ENCODE peak calls at places on chromosomes 5 and 9, in seven cellular contexts. B is psoas muscle, Z is cardiac muscle cell, N is astrocyte of the spinal cord, V is AG09309, Q is RWPE1, C is HFFc6. M is an unnamed sample.

GRCh38 chr5:178382689-178383276 is 150.2 kb upstream of the PHYKPL start:
- DNase-seq in Z (no peak), C (no peak), Q (no peak), V (no peak), B (no peak), N (no peak), M (no peak)

GRCh38 chr5:103291606-103292005 is 33.0 kb downstream of the MACIR start:
- DNase-seq in B (no peak), C (no peak), Z (no peak), V (no peak), N (no peak), Q (no peak), M (no peak)

GRCh38 chr9:561430-561829 is 280.1 kb upstream of the DMRT1 start:
- DNase-seq in V (no peak), Z (peak), C (no peak), B (no peak), Q (no peak), N (peak), M (no peak)

GRCh38 chr5:89133975-89134374 is 251.0 kb upstream of the MEF2C start:
- DNase-seq in B (no peak), N (no peak), V (no peak), Z (no peak), C (no peak), Q (no peak), M (no peak)

GRCh38 chr5:161266954-161267353 is 279.6 kb downstream of the GABRB2 start:
- DNase-seq in N (no peak), Z (no peak), V (no peak), C (no peak), Q (no peak), B (no peak), M (no peak)

GRCh38 chr5:96321371-96321770 is 111.7 kb downstream of the PCSK1 start:
- DNase-seq in C (peak), N (no peak), V (peak), B (no peak), Z (no peak), Q (no peak), M (no peak)

GRCh38 chr9:116566677-116567488 is 120.2 kb upstream of the TRIM32 start:
- DNase-seq in B (no peak), Z (peak), C (no peak), N (peak), Q (no peak), V (no peak), M (no peak)

GRCh38 chr5:66807743-66808142 is 211.6 kb downstream of the MAST4 start:
- DNase-seq in Z (peak), B (no peak), Q (peak), N (peak), V (peak), C (peak), M (no peak)

GRCh38 chr5:14580037-14581034 is 1.3 kb upstream of the OTULINL start:
- DNase-seq in V (peak), C (peak), Q (no peak), B (no peak), Z (no peak), N (no peak), M (no peak)

GRCh38 chr5:39209924-39210323 is 9.4 kb downstream of the FYB1 start:
- DNase-seq in Q (no peak), B (no peak), C (no peak), V (no peak), N (no peak), Z (no peak), M (no peak)

GRCh38 chr9:14752271-14752670 is 29.7 kb upstream of the CER1 start:
- DNase-seq in C (no peak), N (no peak), V (no peak), Q (no peak), Z (peak), B (no peak), M (no peak)

GRCh38 chr5:77133061-77133758 is 46.1 kb upstream of the ZBED3 start:
- DNase-seq in B (peak), N (peak), C (peak), V (peak), Q (peak), Z (peak), M (no peak)

GRCh38 chr9:8715792-8716191 is 916.2 kb upstream of the DMAC1 start:
- DNase-seq in Q (no peak), C (no peak), B (no peak), Z (no peak), N (no peak), V (no peak), M (no peak)

GRCh38 chr5:39219433-39219832 is at the start of gene FYB1:
- DNase-seq in V (peak), B (peak), N (no peak), C (peak), Z (peak), Q (peak), M (no peak)

GRCh38 chr5:73152411-73153388 is 20.3 kb upstream of the TMEM174 start:
- DNase-seq in B (no peak), C (no peak), Z (no peak), N (no peak), Q (no peak), V (no peak), M (no peak)
- TF ChIP-seq CTCF in B (no peak), C (no peak), Z (no peak), N (no peak), Q (no peak), V (no peak), M (no peak)

DNA sequence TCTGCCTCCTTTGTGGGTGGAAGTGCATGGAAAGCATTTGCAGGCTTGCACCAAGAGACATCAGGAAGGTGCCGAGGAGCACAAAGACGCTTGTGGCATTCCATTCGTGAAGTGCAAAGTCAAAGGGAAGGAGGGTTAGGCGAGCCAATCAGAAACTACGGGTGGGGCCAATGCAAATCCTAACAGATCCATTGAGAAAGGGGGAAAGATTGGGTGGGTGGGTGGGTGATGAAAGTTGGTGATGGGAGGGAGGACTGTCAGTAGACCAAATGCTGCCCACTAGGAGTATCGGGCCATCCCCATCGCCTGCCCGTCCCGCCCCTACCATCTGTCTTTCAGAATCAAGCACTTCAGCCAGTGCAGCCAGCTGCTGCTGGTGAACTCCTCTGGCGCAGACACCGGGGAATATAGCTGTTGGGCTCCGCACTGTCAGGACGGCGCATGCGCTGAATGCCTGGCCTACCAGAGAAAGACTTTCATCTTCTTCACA is 17.1 kb upstream of the ANXA6 start:
- DNase-seq in Q (no peak), Z (peak), C (no peak), N (no peak), V (no peak), B (peak), M (no peak)
- TF ChIP-seq CTCF in Q (no peak), Z (no peak), C (no peak), N (no peak), V (no peak), B (no peak), M (no peak)

GRCh38 chr9:122008559-122008958 is 84.5 kb downstream of the TTLL11 start:
- DNase-seq in Q (no peak), N (no peak), Z (no peak), B (no peak), V (no peak), C (no peak), M (no peak)

GRCh38 chr9:122007837-122008236 is 85.3 kb downstream of the TTLL11 start:
- DNase-seq in N (no peak), Z (no peak), Q (no peak), V (no peak), B (no peak), C (no peak), M (no peak)

GRCh38 chr9:122004589-122004988 is 88.5 kb downstream of the TTLL11 start:
- DNase-seq in N (no peak), B (no peak), V (no peak), Z (no peak), C (no peak), Q (no peak), M (no peak)

GRCh38 chr9:122001491-122002201 is 91.5 kb downstream of the TTLL11 start:
- DNase-seq in Z (peak), C (peak), Q (no peak), N (peak), V (no peak), B (peak), M (no peak)

DNA sequence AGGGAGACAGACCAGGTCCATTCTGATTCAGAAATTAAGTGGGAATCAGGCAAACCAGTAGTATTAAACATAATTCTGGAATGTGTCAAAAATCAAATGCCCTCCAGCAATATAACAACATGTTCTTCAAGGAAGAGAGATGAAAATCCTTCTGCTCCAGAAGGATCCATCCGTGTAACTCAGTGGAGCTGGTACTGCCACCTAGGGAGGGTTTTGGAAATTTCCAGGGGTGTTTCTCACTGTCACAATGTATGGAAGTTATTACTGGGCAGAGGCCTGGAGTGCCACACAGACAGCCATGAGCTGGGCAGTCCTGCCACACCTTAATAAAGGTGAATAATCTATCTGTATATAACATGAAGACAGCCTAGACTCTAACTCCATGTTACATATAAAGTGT is 87.5 kb downstream of the TTLL11 start:
- DNase-seq in Z (peak), V (peak), C (peak), Q (peak), B (no peak), N (peak), M (no peak)
- TF ChIP-seq CTCF in Z (peak), V (peak), C (peak), Q (peak), B (peak), N (peak), M (no peak)

GRCh38 chr9:119375892-119376291 is 6.7 kb upstream of the BRINP1 start:
- DNase-seq in V (no peak), N (no peak), Q (peak), C (peak), Z (no peak), B (no peak), M (no peak)
- TF ChIP-seq CTCF in V (peak), N (no peak), Q (peak), C (peak), Z (no peak), B (no peak), M (no peak)

M was measured in GM20000.